ENCODE peak calls at places on chromosomes 12 and 14, in seven cellular contexts. One of them, this sample, is unnamed.

GRCh38 chr12:96194901-96195844 is 998 bp downstream of the ELK3 start:
- DNase-seq in right lobe of liver: peak
- DNase-seq in H9: peak
- DNase-seq in psoas muscle: peak
- DNase-seq in PC-9: peak
- DNase-seq in RWPE1: peak
- DNase-seq in lung: peak
- DNase-seq in this sample: peak

GRCh38 chr12:104549820-104550480 is 93.2 kb downstream of the CHST11 start:
- DNase-seq in right lobe of liver: no peak
- DNase-seq in H9: no peak
- DNase-seq in psoas muscle: no peak
- DNase-seq in PC-9: peak
- DNase-seq in RWPE1: peak
- DNase-seq in lung: no peak
- DNase-seq in this sample: no peak

GRCh38 chr14:85471744-85472143 is 58.2 kb upstream of the FLRT2 start:
- DNase-seq in right lobe of liver: no peak
- DNase-seq in H9: no peak
- DNase-seq in psoas muscle: no peak
- DNase-seq in PC-9: peak
- DNase-seq in RWPE1: peak
- DNase-seq in lung: peak
- DNase-seq in this sample: no peak

GRCh38 chr14:20530771-20531571 is 25.6 kb downstream of the RNASE10 start:
- DNase-seq in right lobe of liver: peak
- DNase-seq in H9: peak
- DNase-seq in psoas muscle: peak
- DNase-seq in PC-9: peak
- DNase-seq in RWPE1: peak
- DNase-seq in lung: peak
- DNase-seq in this sample: peak

GRCh38 chr14:25406818-25407217 is 356.9 kb upstream of the STXBP6 start:
- DNase-seq in right lobe of liver: no peak
- DNase-seq in H9: peak
- DNase-seq in psoas muscle: no peak
- DNase-seq in PC-9: no peak
- DNase-seq in RWPE1: no peak
- DNase-seq in lung: no peak
- DNase-seq in this sample: no peak

GRCh38 chr12:47775100-47775911 is 2.3 kb downstream of the SLC48A1 start:
- DNase-seq in right lobe of liver: no peak
- DNase-seq in H9: no peak
- DNase-seq in psoas muscle: peak
- DNase-seq in PC-9: no peak
- DNase-seq in RWPE1: no peak
- DNase-seq in lung: no peak
- DNase-seq in this sample: no peak

GRCh38 chr14:21066882-21067502 is 3.1 kb upstream of the ARHGEF40 start:
- DNase-seq in right lobe of liver: peak
- DNase-seq in H9: no peak
- DNase-seq in psoas muscle: no peak
- DNase-seq in PC-9: no peak
- DNase-seq in RWPE1: peak
- DNase-seq in lung: no peak
- DNase-seq in this sample: no peak

GRCh38 chr14:89447182-89447970 is 30.3 kb upstream of the FOXN3 start:
- DNase-seq in right lobe of liver: no peak
- DNase-seq in H9: no peak
- DNase-seq in psoas muscle: no peak
- DNase-seq in PC-9: no peak
- DNase-seq in RWPE1: no peak
- DNase-seq in lung: no peak
- DNase-seq in this sample: peak

GRCh38 chr14:75373133-75373532 is 54.7 kb upstream of the JDP2 start:
- DNase-seq in right lobe of liver: peak
- DNase-seq in H9: no peak
- DNase-seq in psoas muscle: no peak
- DNase-seq in PC-9: no peak
- DNase-seq in RWPE1: no peak
- DNase-seq in lung: no peak
- DNase-seq in this sample: no peak

GRCh38 chr12:122449317-122449716 is 26.8 kb upstream of the CLIP1 start:
- DNase-seq in right lobe of liver: no peak
- DNase-seq in H9: no peak
- DNase-seq in psoas muscle: no peak
- DNase-seq in PC-9: peak
- DNase-seq in RWPE1: peak
- DNase-seq in lung: no peak
- DNase-seq in this sample: no peak

GRCh38 chr12:55700255-55701018 is 7.3 kb downstream of the ITGA7 start:
- DNase-seq in right lobe of liver: no peak
- DNase-seq in H9: no peak
- DNase-seq in psoas muscle: peak
- DNase-seq in PC-9: no peak
- DNase-seq in RWPE1: peak
- DNase-seq in lung: no peak
- DNase-seq in this sample: no peak

GRCh38 chr14:39015360-39015961 is 87.6 kb downstream of the SEC23A start:
- DNase-seq in right lobe of liver: no peak
- DNase-seq in H9: no peak
- DNase-seq in psoas muscle: no peak
- DNase-seq in PC-9: peak
- DNase-seq in RWPE1: peak
- DNase-seq in lung: no peak
- DNase-seq in this sample: no peak

GRCh38 chr12:60266381-60266852 is 670.6 kb downstream of the SLC16A7 start:
- DNase-seq in right lobe of liver: no peak
- DNase-seq in H9: no peak
- DNase-seq in psoas muscle: no peak
- DNase-seq in PC-9: peak
- DNase-seq in RWPE1: peak
- DNase-seq in lung: no peak
- DNase-seq in this sample: no peak

GRCh38 chr12:89414851-89415250 is 62.5 kb upstream of the DUSP6 start:
- DNase-seq in right lobe of liver: no peak
- DNase-seq in H9: no peak
- DNase-seq in psoas muscle: no peak
- DNase-seq in PC-9: no peak
- DNase-seq in RWPE1: no peak
- DNase-seq in lung: no peak
- DNase-seq in this sample: no peak

GRCh38 chr14:74599201-74599809 is 12.7 kb downstream of the LTBP2 start:
- DNase-seq in right lobe of liver: no peak
- DNase-seq in H9: no peak
- DNase-seq in psoas muscle: peak
- DNase-seq in PC-9: no peak
- DNase-seq in RWPE1: no peak
- DNase-seq in lung: no peak
- DNase-seq in this sample: no peak

GRCh38 chr14:106879241-106879640 is 1352.9 kb downstream of the TMEM121 start:
- DNase-seq in right lobe of liver: no peak
- DNase-seq in H9: no peak
- DNase-seq in psoas muscle: no peak
- DNase-seq in PC-9: no peak
- DNase-seq in RWPE1: no peak
- DNase-seq in lung: no peak
- DNase-seq in this sample: peak

GRCh38 chr12:45878630-45879255 is 111.6 kb downstream of the SCAF11 start:
- DNase-seq in right lobe of liver: no peak
- DNase-seq in H9: no peak
- DNase-seq in psoas muscle: no peak
- DNase-seq in PC-9: no peak
- DNase-seq in RWPE1: no peak
- DNase-seq in lung: no peak
- DNase-seq in this sample: no peak

GRCh38 chr14:52314521-52315354 is 626 bp downstream of the PTGER2 start:
- DNase-seq in right lobe of liver: peak
- DNase-seq in H9: peak
- DNase-seq in psoas muscle: peak
- DNase-seq in PC-9: no peak
- DNase-seq in RWPE1: peak
- DNase-seq in lung: no peak
- DNase-seq in this sample: peak

GRCh38 chr12:69630191-69630590 is 19.5 kb upstream of the LRRC10 start:
- DNase-seq in right lobe of liver: no peak
- DNase-seq in H9: peak
- DNase-seq in psoas muscle: no peak
- DNase-seq in PC-9: no peak
- DNase-seq in RWPE1: peak
- DNase-seq in lung: no peak
- DNase-seq in this sample: no peak

GRCh38 chr12:52243264-52243773 is 10.3 kb downstream of the KRT7 start:
- DNase-seq in right lobe of liver: no peak
- DNase-seq in H9: no peak
- DNase-seq in psoas muscle: peak
- DNase-seq in PC-9: peak
- DNase-seq in RWPE1: no peak
- DNase-seq in lung: no peak
- DNase-seq in this sample: no peak

GRCh38 chr12:74722709-74723108 is 185.1 kb downstream of the ATXN7L3B start:
- DNase-seq in right lobe of liver: no peak
- DNase-seq in H9: no peak
- DNase-seq in psoas muscle: no peak
- DNase-seq in PC-9: no peak
- DNase-seq in RWPE1: no peak
- DNase-seq in lung: no peak
- DNase-seq in this sample: no peak
- H3K27ac ChIP-seq in right lobe of liver: no peak
- H3K27ac ChIP-seq in H9: no peak
- H3K27ac ChIP-seq in psoas muscle: no peak
- H3K27ac ChIP-seq in PC-9: no peak
- H3K27ac ChIP-seq in RWPE1: no peak
- H3K27ac ChIP-seq in lung: no peak
- H3K27ac ChIP-seq in this sample: no peak

DNA sequence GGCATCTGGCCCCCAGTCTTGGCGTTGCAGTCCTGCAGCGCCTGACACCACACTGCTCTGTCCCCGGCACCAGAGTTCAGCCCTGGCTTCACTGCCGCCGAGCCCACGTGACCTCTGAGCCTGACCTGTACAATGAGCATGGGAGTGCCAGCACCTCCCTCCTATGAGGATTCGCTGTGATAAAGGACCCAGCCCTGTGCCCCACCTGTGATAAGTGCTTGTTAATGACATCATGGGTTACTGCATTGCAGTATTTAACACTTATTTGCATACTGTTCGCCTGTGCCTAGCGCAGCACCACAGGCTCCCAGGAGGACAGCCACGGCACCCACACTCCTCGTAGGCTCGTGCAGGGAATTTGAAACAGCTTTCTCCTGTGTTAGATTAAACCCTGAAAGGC is 118.2 kb upstream of the GSC start:
- DNase-seq in right lobe of liver: no peak
- DNase-seq in H9: no peak
- DNase-seq in psoas muscle: no peak
- DNase-seq in PC-9: no peak
- DNase-seq in RWPE1: no peak
- DNase-seq in lung: no peak
- DNase-seq in this sample: peak
- TF ChIP-seq CTCF in right lobe of liver: no peak
- TF ChIP-seq CTCF in H9: no peak
- TF ChIP-seq CTCF in psoas muscle: no peak
- TF ChIP-seq CTCF in PC-9: no peak
- TF ChIP-seq CTCF in RWPE1: no peak
- TF ChIP-seq CTCF in lung: no peak
- TF ChIP-seq CTCF in this sample: no peak

GRCh38 chr12:53805067-53805466 is 53.3 kb upstream of the CISTR start:
- DNase-seq in right lobe of liver: no peak
- DNase-seq in H9: no peak
- DNase-seq in psoas muscle: no peak
- DNase-seq in PC-9: peak
- DNase-seq in RWPE1: no peak
- DNase-seq in lung: no peak
- DNase-seq in this sample: no peak
- H3K27ac ChIP-seq in right lobe of liver: no peak
- H3K27ac ChIP-seq in H9: no peak
- H3K27ac ChIP-seq in psoas muscle: no peak
- H3K27ac ChIP-seq in PC-9: peak
- H3K27ac ChIP-seq in RWPE1: no peak
- H3K27ac ChIP-seq in lung: no peak
- H3K27ac ChIP-seq in this sample: no peak

GRCh38 chr12:116765271-116765670 is 27.2 kb downstream of the RNFT2 start:
- DNase-seq in right lobe of liver: no peak
- DNase-seq in H9: no peak
- DNase-seq in psoas muscle: no peak
- DNase-seq in PC-9: no peak
- DNase-seq in RWPE1: no peak
- DNase-seq in lung: no peak
- DNase-seq in this sample: no peak

GRCh38 chr12:116760621-116761020 is 22.5 kb downstream of the RNFT2 start:
- DNase-seq in right lobe of liver: no peak
- DNase-seq in H9: no peak
- DNase-seq in psoas muscle: no peak
- DNase-seq in PC-9: no peak
- DNase-seq in RWPE1: no peak
- DNase-seq in lung: no peak
- DNase-seq in this sample: no peak

GRCh38 chr12:116761499-116761898 is 23.4 kb downstream of the RNFT2 start:
- DNase-seq in right lobe of liver: no peak
- DNase-seq in H9: no peak
- DNase-seq in psoas muscle: no peak
- DNase-seq in PC-9: no peak
- DNase-seq in RWPE1: no peak
- DNase-seq in lung: no peak
- DNase-seq in this sample: no peak

GRCh38 chr12:116759783-116760581 is 21.9 kb downstream of the RNFT2 start:
- DNase-seq in right lobe of liver: no peak
- DNase-seq in H9: peak
- DNase-seq in psoas muscle: no peak
- DNase-seq in PC-9: no peak
- DNase-seq in RWPE1: no peak
- DNase-seq in lung: no peak
- DNase-seq in this sample: peak
- TF ChIP-seq CTCF in right lobe of liver: no peak
- TF ChIP-seq CTCF in H9: peak
- TF ChIP-seq CTCF in psoas muscle: no peak
- TF ChIP-seq CTCF in PC-9: no peak
- TF ChIP-seq CTCF in RWPE1: no peak
- TF ChIP-seq CTCF in lung: no peak
- TF ChIP-seq CTCF in this sample: no peak

GRCh38 chr12:58172433-58173073 is 231.2 kb downstream of the ATP23 start:
- DNase-seq in right lobe of liver: no peak
- DNase-seq in H9: no peak
- DNase-seq in psoas muscle: no peak
- DNase-seq in PC-9: no peak
- DNase-seq in RWPE1: no peak
- DNase-seq in lung: no peak
- DNase-seq in this sample: no peak

GRCh38 chr12:58169826-58170225 is 228.5 kb downstream of the ATP23 start:
- DNase-seq in right lobe of liver: no peak
- DNase-seq in H9: no peak
- DNase-seq in psoas muscle: no peak
- DNase-seq in PC-9: no peak
- DNase-seq in RWPE1: no peak
- DNase-seq in lung: no peak
- DNase-seq in this sample: no peak

GRCh38 chr12:58167622-58168021 is 226.3 kb downstream of the ATP23 start:
- DNase-seq in right lobe of liver: no peak
- DNase-seq in H9: no peak
- DNase-seq in psoas muscle: no peak
- DNase-seq in PC-9: no peak
- DNase-seq in RWPE1: no peak
- DNase-seq in lung: no peak
- DNase-seq in this sample: no peak

GRCh38 chr12:58174316-58174715 is 232.9 kb downstream of the ATP23 start:
- DNase-seq in right lobe of liver: no peak
- DNase-seq in H9: no peak
- DNase-seq in psoas muscle: no peak
- DNase-seq in PC-9: no peak
- DNase-seq in RWPE1: no peak
- DNase-seq in lung: no peak
- DNase-seq in this sample: no peak

GRCh38 chr12:58171914-58172313 is 230.5 kb downstream of the ATP23 start:
- DNase-seq in right lobe of liver: no peak
- DNase-seq in H9: no peak
- DNase-seq in psoas muscle: no peak
- DNase-seq in PC-9: no peak
- DNase-seq in RWPE1: no peak
- DNase-seq in lung: no peak
- DNase-seq in this sample: no peak
- H3K27ac ChIP-seq in right lobe of liver: no peak
- H3K27ac ChIP-seq in H9: no peak
- H3K27ac ChIP-seq in psoas muscle: no peak
- H3K27ac ChIP-seq in PC-9: no peak
- H3K27ac ChIP-seq in RWPE1: no peak
- H3K27ac ChIP-seq in lung: no peak
- H3K27ac ChIP-seq in this sample: no peak